ENCODE peak calls at places on chromosomes 6 and 20, in eight cellular contexts. A is heart left ventricle, C is tibial nerve, F is PC-3, O is pancreas, R is IMR-90, I is psoas muscle, N is endothelial cell of umbilical vein. P is an unnamed sample.

GRCh38 chr6:30804333-30804732 is 60.0 kb upstream of the IER3 start:
- DNase-seq in A (no peak), C (no peak), F (no peak), O (no peak), R (no peak), I (no peak), N (peak; percentile 42), P (no peak)

GRCh38 chr20:4717816-4718215 is 3.9 kb upstream of the PRND start:
- DNase-seq in A (no peak), C (no peak), F (no peak), O (no peak), R (no peak), I (no peak), N (no peak), P (no peak)

GRCh38 chr20:23269954-23270353 is 80.6 kb upstream of the NXT1 start:
- DNase-seq in A (no peak), C (no peak), F (no peak), O (no peak), R (no peak), I (no peak), N (peak; percentile 91), P (no peak)

GRCh38 chr20:9203081-9203447 is 134.2 kb downstream of the PLCB4 start:
- DNase-seq in A (no peak), C (no peak), F (peak; percentile 55), O (no peak), R (peak; percentile 48), I (no peak), N (no peak), P (no peak)

GRCh38 chr20:58586565-58587093 is 64.5 kb upstream of the STX16 start:
- DNase-seq in A (no peak), C (no peak), F (no peak), O (no peak), R (no peak), I (no peak), N (no peak), P (no peak)

GRCh38 chr6:28336284-28337024 is 506 bp upstream of the ZSCAN31 start:
- DNase-seq in A (no peak), C (peak; percentile 40), F (peak; percentile 72), O (no peak), R (peak; percentile 31), I (no peak), N (no peak), P (no peak)

GRCh38 chr6:149963462-149964242 is at the start of gene ULBP1:
- DNase-seq in A (peak; percentile 89), C (peak; percentile 78), F (peak; percentile 77), O (peak; percentile 57), R (peak; percentile 83), I (peak; percentile 93), N (peak; percentile 67), P (peak; percentile 40)

GRCh38 chr20:38737887-38738286 is 10.4 kb upstream of the ACTR5 start:
- DNase-seq in A (no peak), C (no peak), F (no peak), O (no peak), R (no peak), I (no peak), N (no peak), P (no peak)

GRCh38 chr6:1797801-1798200 is 188.1 kb downstream of the FOXC1 start:
- DNase-seq in A (no peak), C (no peak), F (peak; percentile 15), O (no peak), R (peak; percentile 44), I (no peak), N (peak; percentile 78), P (no peak)

GRCh38 chr6:85705220-85705619 is 62.5 kb upstream of the SYNCRIP start:
- DNase-seq in A (no peak), C (no peak), F (no peak), O (no peak), R (no peak), I (no peak), N (no peak), P (no peak)

DNA sequence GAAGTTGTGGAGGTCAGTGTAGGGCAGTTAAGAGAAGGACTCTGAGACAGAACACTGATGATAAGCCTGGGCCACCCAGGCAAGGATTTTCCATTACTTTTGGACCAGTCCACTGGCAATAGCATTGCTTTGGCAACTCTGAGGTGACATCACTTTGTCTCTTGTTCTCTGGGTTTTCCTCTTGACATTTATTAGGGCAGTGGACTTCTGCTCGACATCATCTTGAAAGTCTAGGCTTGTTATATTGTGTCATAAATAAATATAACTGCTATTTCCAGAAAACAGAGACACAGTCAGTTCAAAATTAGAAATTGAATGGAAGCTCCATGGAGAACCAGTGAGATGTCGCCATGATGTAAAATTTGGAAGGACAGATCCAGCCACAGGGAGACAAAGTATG is 268.1 kb downstream of the SMOC2 start:
- DNase-seq in A (no peak), C (no peak), F (no peak), O (no peak), R (no peak), I (no peak), N (no peak), P (no peak)
- H3K9me3 ChIP-seq in A (no peaks in the 10 kb centered on the region), C (no peaks in the 10 kb centered on the region), F (no peaks in the 10 kb centered on the region), O (no peaks in the 10 kb centered on the region), R (peaks cover 56% of the 10 kb centered on the region), I (no peaks in the 10 kb centered on the region), N (peaks cover 8% of the 10 kb centered on the region), P (no peaks in the 10 kb centered on the region)

GRCh38 chr6:110554441-110554840 is 78.0 kb upstream of the SLC22A16 start:
- DNase-seq in A (no peak), C (no peak), F (no peak), O (no peak), R (no peak), I (no peak), N (no peak), P (no peak)

GRCh38 chr6:110554966-110555460 is 78.6 kb upstream of the SLC22A16 start:
- DNase-seq in A (no peak), C (peak; percentile 63), F (peak; percentile 27), O (no peak), R (no peak), I (no peak), N (no peak), P (no peak)

GRCh38 chr6:110558575-110558974 is 82.2 kb upstream of the SLC22A16 start:
- DNase-seq in A (no peak), C (no peak), F (no peak), O (no peak), R (no peak), I (no peak), N (no peak), P (no peak)

GRCh38 chr6:110556317-110557115 is 80.1 kb upstream of the SLC22A16 start:
- DNase-seq in A (no peak), C (no peak), F (no peak), O (no peak), R (no peak), I (no peak), N (no peak), P (no peak)

GRCh38 chr6:110557226-110557625 is 80.8 kb upstream of the SLC22A16 start:
- DNase-seq in A (no peak), C (no peak), F (no peak), O (no peak), R (no peak), I (no peak), N (no peak), P (no peak)
- H3K9me3 ChIP-seq in A (no peaks in the 10 kb centered on the region), C (no peaks in the 10 kb centered on the region), F (no peaks in the 10 kb centered on the region), O (no peaks in the 10 kb centered on the region), R (peaks cover 2% of the 10 kb centered on the region), I (no peaks in the 10 kb centered on the region), N (no peaks in the 10 kb centered on the region), P (peaks cover 2% of the 10 kb centered on the region)

GRCh38 chr6:169991031-169991390 is 239.6 kb downstream of the ERMARD start:
- DNase-seq in A (no peak), C (no peak), F (no peak), O (no peak), R (no peak), I (no peak), N (no peak), P (no peak)

GRCh38 chr6:169994734-169995133 is 243.3 kb downstream of the ERMARD start:
- DNase-seq in A (no peak), C (no peak), F (no peak), O (no peak), R (no peak), I (no peak), N (no peak), P (no peak)

GRCh38 chr6:169991913-169992312 is 240.5 kb downstream of the ERMARD start:
- DNase-seq in A (no peak), C (no peak), F (no peak), O (no peak), R (no peak), I (no peak), N (no peak), P (no peak)

GRCh38 chr6:169996652-169997051 is 245.2 kb downstream of the ERMARD start:
- DNase-seq in A (no peak), C (no peak), F (no peak), O (no peak), R (no peak), I (no peak), N (no peak), P (no peak)

GRCh38 chr6:169993861-169994481 is 242.5 kb downstream of the ERMARD start:
- DNase-seq in A (no peak), C (no peak), F (no peak), O (no peak), R (no peak), I (no peak), N (no peak), P (no peak)
- H3K9me3 ChIP-seq in A (no peaks in the 10 kb centered on the region), C (no peaks in the 10 kb centered on the region), F (no peaks in the 10 kb centered on the region), O (no peaks in the 10 kb centered on the region), R (peaks cover 40% of the 10 kb centered on the region), I (no peaks in the 10 kb centered on the region), N (no peaks in the 10 kb centered on the region), P (no peaks in the 10 kb centered on the region)

GRCh38 chr6:61217714-61218113 is 1068.3 kb downstream of the KHDRBS2 start:
- DNase-seq in A (no peak), C (no peak), F (no peak), O (no peak), R (no peak), I (no peak), N (no peak), P (no peak)
- H3K9me3 ChIP-seq in A (no peaks in the 10 kb centered on the region), C (no peaks in the 10 kb centered on the region), F (peaks cover 4% of the 10 kb centered on the region), O (no peaks in the 10 kb centered on the region), R (peaks cover 5% of the 10 kb centered on the region), I (no peaks in the 10 kb centered on the region), N (peaks cover 5% of the 10 kb centered on the region), P (no peaks in the 10 kb centered on the region)

GRCh38 chr6:88665131-88665530 is 298.3 kb downstream of the RNGTT start:
- DNase-seq in A (no peak), C (no peak), F (no peak), O (no peak), R (no peak), I (no peak), N (no peak), P (no peak)
- H3K9me3 ChIP-seq in A (no peaks in the 10 kb centered on the region), C (no peaks in the 10 kb centered on the region), F (no peaks in the 10 kb centered on the region), O (peaks cover 4% of the 10 kb centered on the region), R (peaks cover 5% of the 10 kb centered on the region), I (peaks cover 3% of the 10 kb centered on the region), N (no peaks in the 10 kb centered on the region), P (peaks cover 6% of the 10 kb centered on the region)

P was measured in T-helper 17 cell.